ENCODE peak calls at places on chromosome 2, in eight cellular contexts. S is CD4-positive, CD25-positive, alpha-beta regulatory T cell; E is esophagus squamous epithelium; F is colonic mucosa; X is breast epithelium; L is heart right ventricle; N is naive thymus-derived CD4-positive, alpha-beta T cell; P is spleen. C is an unnamed sample. For H3K4me1, the result is how much of the 10 kb centered on the place peaks cover.

GRCh38 chr2:172429351-172429968 is 2.1 kb downstream of the ITGA6 start:
- DNase-seq in N (no peak), L (no peak), X (peak), F (no peak), P (no peak), S (no peak), E (no peak), C (peak)

GRCh38 chr2:654896-655295 is 22.3 kb downstream of the TMEM18 start:
- DNase-seq in L (no peak), S (no peak), F (no peak), N (no peak), P (no peak), X (no peak), E (no peak), C (no peak)

GRCh38 chr2:186887107-186888090 is 38.4 kb upstream of the ZSWIM2 start:
- DNase-seq in P (no peak), X (peak), E (no peak), S (no peak), N (no peak), L (peak), F (peak), C (no peak)

GRCh38 chr2:240919786-240920782 is 13.9 kb downstream of the CROCC2 start:
- DNase-seq in P (peak), L (peak), N (no peak), E (no peak), X (peak), F (no peak), S (no peak), C (peak)

GRCh38 chr2:227503433-227504406 is 31.8 kb downstream of the AGFG1 start:
- DNase-seq in L (no peak), N (no peak), P (no peak), F (peak), E (no peak), X (peak), S (no peak), C (peak)

GRCh38 chr2:96143231-96143847 is 1.9 kb downstream of the DUSP2 start:
- DNase-seq in L (no peak), P (peak), S (no peak), N (no peak), X (no peak), F (no peak), E (no peak), C (no peak)

GRCh38 chr2:219727771-219728429 is 100.5 kb downstream of the SLC4A3 start:
- DNase-seq in L (no peak), F (no peak), P (no peak), S (no peak), E (no peak), N (no peak), X (no peak), C (no peak)

GRCh38 chr2:190338453-190338852 is 4.9 kb upstream of the INPP1 start:
- DNase-seq in X (no peak), E (no peak), S (no peak), P (no peak), F (no peak), L (no peak), N (no peak), C (no peak)

GRCh38 chr2:5914831-5915611 is 222.8 kb downstream of the SOX11 start:
- DNase-seq in F (no peak), S (no peak), E (no peak), L (peak), P (no peak), X (no peak), N (no peak), C (no peak)

GRCh38 chr2:88857951-88858406 is 166.5 kb downstream of the RPIA start:
- DNase-seq in S (no peak), X (no peak), P (no peak), F (peak), L (no peak), E (no peak), N (no peak), C (peak)

GRCh38 chr2:27972311-27972710 is 81.8 kb downstream of the BABAM2 start:
- DNase-seq in P (no peak), N (no peak), L (no peak), F (no peak), E (no peak), S (no peak), X (no peak), C (no peak)

GRCh38 chr2:189624648-189625355 is 36.5 kb upstream of the ASNSD1 start:
- DNase-seq in F (no peak), X (no peak), E (no peak), N (no peak), P (no peak), L (no peak), S (no peak), C (no peak)

GRCh38 chr2:118861242-118861641 is 13.8 kb upstream of the EN1 start:
- DNase-seq in L (no peak), S (no peak), F (no peak), P (no peak), X (no peak), E (no peak), N (no peak), C (no peak)

GRCh38 chr2:181573140-181573736 is 83.7 kb downstream of the CERKL start:
- DNase-seq in X (no peak), E (no peak), S (no peak), L (no peak), N (peak), P (no peak), F (no peak), C (no peak)

GRCh38 chr2:217798743-217799552 is 203.8 kb downstream of the TNS1 start:
- DNase-seq in E (no peak), F (peak), P (peak), N (no peak), L (no peak), S (no peak), X (no peak), C (peak)

GRCh38 chr2:12106440-12107080 is 360.1 kb downstream of the LPIN1 start:
- DNase-seq in X (no peak), F (peak), N (no peak), P (no peak), L (peak), E (no peak), S (no peak), C (no peak)

GRCh38 chr2:177106212-177106611 is 106.4 kb upstream of the HNRNPA3 start:
- DNase-seq in S (no peak), P (no peak), E (no peak), F (no peak), N (no peak), L (no peak), X (no peak), C (no peak)

GRCh38 chr2:44205169-44205568 is 36.5 kb downstream of the PPM1B start:
- DNase-seq in X (no peak), N (no peak), S (peak), P (no peak), F (no peak), L (no peak), E (no peak), C (no peak)

GRCh38 chr2:1694371-1695271 is 49.7 kb downstream of the PXDN start:
- DNase-seq in S (no peak), E (no peak), P (no peak), L (no peak), X (no peak), F (no peak), N (no peak), C (no peak)

GRCh38 chr2:225471492-225471891 is 72.0 kb downstream of the NYAP2 start:
- DNase-seq in E (no peak), S (no peak), N (no peak), L (no peak), F (no peak), P (no peak), X (no peak), C (no peak)

GRCh38 chr2:106147159-106147558 is 46.9 kb downstream of the UXS1 start:
- DNase-seq in L (no peak), E (no peak), X (no peak), F (no peak), N (no peak), P (no peak), S (no peak), C (no peak)

GRCh38 chr2:132916219-132916618 is 246.2 kb upstream of the LYPD1 start:
- DNase-seq in P (no peak), E (no peak), L (no peak), X (no peak), F (no peak), N (no peak), S (no peak), C (no peak)

DNA sequence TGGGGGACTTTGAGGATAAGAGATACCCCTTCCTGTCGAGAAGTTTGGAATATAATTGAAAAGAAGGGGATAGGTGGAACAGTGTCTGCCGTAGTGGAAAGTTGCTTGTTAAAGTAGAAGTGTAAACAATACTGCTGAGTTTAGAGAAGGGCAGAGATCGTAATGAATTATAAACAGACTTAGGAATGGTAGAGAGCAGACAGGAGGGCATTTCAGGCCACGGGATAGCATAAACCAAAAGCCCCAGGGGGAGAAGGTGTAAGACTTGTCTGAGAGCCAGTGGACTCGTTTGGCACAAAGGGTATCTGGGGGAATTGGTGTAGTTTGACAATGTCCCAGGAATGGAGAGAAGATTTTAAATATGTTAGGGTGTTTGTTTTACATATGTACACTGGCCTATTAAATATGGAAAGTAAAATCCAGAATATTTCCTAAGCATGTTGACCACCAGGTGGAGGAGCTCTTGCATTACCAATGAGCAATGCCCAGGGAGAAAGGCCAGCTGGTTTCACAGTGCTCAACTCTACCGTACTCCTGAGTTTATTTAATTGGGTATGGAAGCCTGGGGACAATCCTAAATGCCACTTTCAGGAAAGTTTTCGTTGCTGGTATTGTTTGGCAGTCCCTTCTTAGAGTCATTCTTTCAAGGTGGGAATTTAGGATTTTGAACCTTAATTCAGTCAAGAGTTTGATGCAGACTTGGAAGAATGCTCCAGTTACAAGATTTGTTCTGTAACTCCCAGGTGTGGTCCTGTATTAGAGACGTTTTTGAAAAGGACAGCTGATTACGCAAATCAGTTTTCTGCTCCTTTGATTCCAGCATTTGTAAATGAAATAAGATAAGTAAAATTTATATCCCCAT is 7.5 kb downstream of the COPS8 start:
- DNase-seq in E (no peak), S (no peak), X (no peak), P (no peak), N (no peak), L (no peak), F (no peak), C (no peak)
- H3K4me1 ChIP-seq in E (under half), S (under half), X (under half), P (under half), N (under half), L (under half), F (under half), C (under half)

GRCh38 chr2:209642146-209642815 is 129.4 kb upstream of the UNC80 start:
- DNase-seq in E (no peak), S (no peak), X (no peak), F (no peak), L (no peak), N (no peak), P (no peak), C (no peak)

GRCh38 chr2:209637293-209637692 is 134.3 kb upstream of the UNC80 start:
- DNase-seq in F (no peak), N (no peak), S (no peak), E (no peak), L (no peak), P (no peak), X (no peak), C (no peak)

GRCh38 chr2:209638346-209638745 is 133.3 kb upstream of the UNC80 start:
- DNase-seq in L (no peak), X (no peak), E (no peak), N (no peak), F (no peak), S (no peak), P (no peak), C (no peak)

GRCh38 chr2:209636066-209636465 is 135.6 kb upstream of the UNC80 start:
- DNase-seq in L (no peak), P (no peak), E (no peak), F (no peak), N (no peak), X (no peak), S (no peak), C (no peak)

GRCh38 chr2:209640358-209640757 is 131.3 kb upstream of the UNC80 start:
- DNase-seq in P (no peak), X (no peak), S (no peak), E (no peak), L (no peak), F (no peak), N (no peak), C (no peak)
- H3K4me1 ChIP-seq in P (under half), X (under half), S (under half), E (under half), L (under half), F (under half), N (under half), C (under half)

GRCh38 chr2:127161176-127162136 is 54.5 kb upstream of the BIN1 start:
- DNase-seq in X (no peak), S (no peak), N (no peak), E (no peak), P (no peak), F (no peak), L (no peak), C (no peak)
- H3K4me1 ChIP-seq in X (under half), S (under half), N (under half), E (under half), P (under half), F (under half), L (under half), C (under half)

GRCh38 chr2:239258248-239258647 is 142.6 kb downstream of the HDAC4 start:
- DNase-seq in E (no peak), S (peak), P (no peak), N (no peak), F (no peak), L (no peak), X (peak), C (no peak)
- H3K4me1 ChIP-seq in E (under half), S (half or more), P (half or more), N (under half), F (under half), L (under half), X (under half), C (under half)

C was measured in upper lobe of left lung.